ENCODE peak calls at places on chromosomes 5 and 9, in ten cellular contexts. S is AG04450; T is HS-5; X is KBM-7; H is activated T-cell treated with anti-CD3 and anti-CD28 coated beads for 1 hour; Z is CD8-positive, alpha-beta memory T cell; B is GM20000; Q is T-helper 2 cell; R is activated CD4-positive, alpha-beta T cell treated with anti-CD3 and anti-CD28 coated beads, Interleukin-2, amount 50 U/mL, for 1 hour; W is prostate gland. K is an unnamed sample.

GRCh38 chr5:139104577-139105271 is 93.4 kb downstream of the SIL1 start:
- DNase-seq in B (no peak), H (no peak), Q (no peak), X (no peak), S (peak), Z (no peak), W (peak), T (no peak), R (no peak), K (no peak)

GRCh38 chr5:176664479-176664878 is 17.2 kb downstream of the TSPAN17 start:
- DNase-seq in X (no peak), H (no peak), B (no peak), S (no peak), Q (no peak), R (no peak), T (no peak), W (no peak), Z (no peak), K (no peak)

GRCh38 chr5:18067615-18068014 is 433.4 kb downstream of the TAF11L14 start:
- DNase-seq in Z (no peak), S (no peak), B (no peak), T (no peak), Q (no peak), X (no peak), R (no peak), H (no peak), W (no peak), K (no peak)

GRCh38 chr5:135339189-135339588 is 59.8 kb downstream of the MACROH2A1 start:
- DNase-seq in Q (no peak), S (no peak), X (no peak), R (no peak), T (no peak), H (no peak), Z (no peak), W (no peak), B (no peak), K (no peak)

GRCh38 chr5:88142801-88143692 is 125.6 kb downstream of the TMEM161B start:
- DNase-seq in B (no peak), T (no peak), X (peak), Z (no peak), Q (no peak), W (no peak), H (no peak), S (no peak), R (no peak), K (no peak)

GRCh38 chr5:157563373-157564148 is 12.0 kb downstream of the ADAM19 start:
- DNase-seq in W (no peak), H (no peak), S (no peak), Z (no peak), R (no peak), X (no peak), Q (no peak), T (no peak), B (no peak), K (no peak)

GRCh38 chr5:126448720-126449119 is 25.5 kb downstream of the GRAMD2B start:
- DNase-seq in T (no peak), H (no peak), X (no peak), B (no peak), R (no peak), Z (no peak), Q (no peak), W (no peak), S (no peak), K (no peak)

GRCh38 chr5:10731910-10732309 is 29.1 kb downstream of the DAP start:
- DNase-seq in H (no peak), Q (no peak), T (no peak), Z (no peak), W (no peak), X (no peak), S (no peak), B (no peak), R (no peak), K (no peak)

GRCh38 chr5:57450991-57451876 is 31.4 kb downstream of the ACTBL2 start:
- DNase-seq in Z (no peak), T (no peak), S (no peak), Q (no peak), W (no peak), B (no peak), R (no peak), H (no peak), X (no peak), K (peak)

GRCh38 chr9:97714435-97714834 is 17.3 kb upstream of the XPA start:
- DNase-seq in W (no peak), R (no peak), S (no peak), Z (no peak), X (no peak), T (peak), Q (no peak), B (no peak), H (no peak), K (peak)

GRCh38 chr9:93952784-93953491 is 2.2 kb downstream of the BARX1 start:
- DNase-seq in B (peak), W (no peak), X (no peak), R (no peak), S (no peak), Z (no peak), H (no peak), Q (no peak), T (no peak), K (no peak)

GRCh38 chr5:163347671-163348070 is 89.7 kb upstream of the CCNG1 start:
- DNase-seq in B (peak), T (peak), X (peak), H (peak), Q (no peak), S (peak), R (peak), W (peak), Z (peak), K (peak)

GRCh38 chr9:85741112-85741874 is 461 bp downstream of the AGTPBP1 start:
- DNase-seq in Z (peak), X (peak), H (peak), B (peak), W (peak), T (no peak), R (peak), Q (peak), S (no peak), K (peak)

GRCh38 chr5:159104058-159104651 is 4.4 kb upstream of the EBF1 start:
- DNase-seq in T (no peak), B (no peak), H (no peak), Q (no peak), W (no peak), R (no peak), Z (no peak), X (no peak), S (no peak), K (no peak)

GRCh38 chr9:87604886-87605588 is 107.4 kb downstream of the DAPK1 start:
- DNase-seq in Q (no peak), Z (no peak), X (no peak), R (no peak), H (no peak), W (no peak), S (no peak), B (peak), T (no peak), K (no peak)

GRCh38 chr5:80408976-80409926 is 1.4 kb downstream of the ZFYVE16 start:
- DNase-seq in H (no peak), Q (no peak), S (no peak), W (no peak), Z (no peak), R (no peak), B (no peak), T (no peak), X (no peak), K (no peak)

GRCh38 chr9:93683331-93684134 is 107.1 kb downstream of the PHF2 start:
- DNase-seq in B (no peak), Z (no peak), Q (no peak), T (no peak), X (no peak), R (no peak), W (peak), S (no peak), H (no peak), K (no peak)

GRCh38 chr9:99004115-99004514 is 60.4 kb downstream of the COL15A1 start:
- DNase-seq in Q (no peak), B (no peak), S (no peak), X (no peak), W (no peak), Z (no peak), T (no peak), R (no peak), H (no peak), K (no peak)

GRCh38 chr9:5639816-5640215 is 10.9 kb downstream of the RIC1 start:
- DNase-seq in H (no peak), R (no peak), Q (no peak), W (no peak), T (no peak), B (no peak), S (no peak), Z (no peak), X (no peak), K (no peak)

GRCh38 chr9:38030658-38031057 is 38.4 kb downstream of the SHB start:
- DNase-seq in H (no peak), S (no peak), Z (no peak), W (no peak), X (no peak), T (no peak), B (no peak), Q (no peak), R (no peak), K (no peak)

GRCh38 chr5:6902597-6902996 is 189.4 kb downstream of the TENT4A start:
- DNase-seq in W (no peak), B (no peak), T (no peak), Q (no peak), S (no peak), X (no peak), H (no peak), R (no peak), Z (no peak), K (no peak)

GRCh38 chr5:42487077-42487476 is 63.8 kb downstream of the GHR start:
- DNase-seq in H (no peak), B (no peak), T (no peak), Q (no peak), Z (no peak), W (no peak), R (no peak), X (no peak), S (no peak), K (no peak)

GRCh38 chr9:3735251-3735650 is 209.4 kb upstream of the RFX3 start:
- DNase-seq in R (no peak), Q (no peak), W (no peak), B (no peak), S (no peak), H (no peak), T (no peak), Z (no peak), X (no peak), K (no peak)

GRCh38 chr9:89999176-89999533 is 394.3 kb downstream of the GADD45G start:
- DNase-seq in B (no peak), Z (no peak), W (peak), S (no peak), T (no peak), R (no peak), X (no peak), Q (no peak), H (no peak), K (no peak)

GRCh38 chr9:112007575-112008240 is 111.1 kb downstream of the UGCG start:
- DNase-seq in R (no peak), W (no peak), B (no peak), S (no peak), T (no peak), X (no peak), Z (no peak), Q (no peak), H (no peak), K (no peak)

GRCh38 chr9:109629615-109630014 is 131.5 kb upstream of the PTPN3 start:
- DNase-seq in Q (no peak), B (no peak), Z (no peak), S (no peak), H (no peak), R (no peak), W (no peak), X (no peak), T (no peak), K (no peak)

GRCh38 chr9:8760000-8760767 is 960.6 kb upstream of the DMAC1 start:
- DNase-seq in R (no peak), X (no peak), Z (no peak), T (no peak), B (no peak), W (no peak), Q (no peak), S (no peak), H (no peak), K (no peak)

GRCh38 chr5:55904152-55904551 is 53.0 kb downstream of the IL31RA start:
- DNase-seq in Q (no peak), X (no peak), W (no peak), Z (no peak), B (no peak), S (no peak), T (no peak), H (no peak), R (no peak), K (no peak)

GRCh38 chr5:160438316-160439204 is 16.9 kb downstream of the PTTG1 start:
- DNase-seq in Z (peak), Q (peak), H (peak), W (peak), X (peak), B (peak), R (peak), T (peak), S (no peak), K (peak)

K was measured in central memory CD4-positive, alpha-beta T cell.